ENCODE peak calls at places on chromosomes 16 and 17, in four cellular contexts. Q, M, X and P are unnamed samples.

GRCh38 chr17:73718912-73719311 is 74.7 kb upstream of the SDK2 start:
- DNase-seq in Q (no peak), M (no peak), X (no peak), P (no peak)

GRCh38 chr16:28590384-28591340 is 6.2 kb downstream of the SULT1A2 start:
- DNase-seq in Q (no peak), M (no peak), X (no peak), P (no peak)

GRCh38 chr17:64162575-64162974 is 32.6 kb upstream of the ERN1 start:
- DNase-seq in Q (no peak), M (no peak), X (no peak), P (no peak)

GRCh38 chr16:49345829-49346228 is 27.8 kb upstream of the C16orf78 start:
- DNase-seq in Q (no peak), M (no peak), X (no peak), P (no peak)

GRCh38 chr16:5222770-5223169 is 125.2 kb upstream of the EEF2KMT start:
- DNase-seq in Q (no peak), M (no peak), X (no peak), P (no peak)

GRCh38 chr17:30520882-30521281 is 43.7 kb downstream of the GOSR1 start:
- DNase-seq in Q (no peak), M (no peak), X (no peak), P (no peak)

GRCh38 chr17:45867171-45867570 is 22.5 kb downstream of the SPPL2C start:
- DNase-seq in Q (no peak), M (no peak), X (no peak), P (no peak)

GRCh38 chr17:69060835-69061234 is at the start of gene ABCA9:
- DNase-seq in Q (no peak), M (no peak), X (no peak), P (no peak)

GRCh38 chr17:41567317-41567716 is 4.5 kb downstream of the KRT9 start:
- DNase-seq in Q (no peak), M (no peak), X (no peak), P (no peak)

GRCh38 chr17:828761-829160 is 46.6 kb downstream of the MRM3 start:
- DNase-seq in Q (no peak), M (no peak), X (no peak), P (no peak)

GRCh38 chr16:57061084-57061905 is 31.1 kb upstream of the CPNE2 start:
- DNase-seq in Q (peak; percentile 88), M (peak; percentile 91), X (peak; percentile 54), P (no peak)

GRCh38 chr16:48499822-48500440 is 110.0 kb downstream of the N4BP1 start:
- DNase-seq in Q (no peak), M (peak; percentile 80), X (peak; percentile 46), P (no peak)

GRCh38 chr17:64658931-64659330 is 3.2 kb downstream of the SMURF2 start:
- DNase-seq in Q (no peak), M (no peak), X (peak; percentile 66), P (no peak)

GRCh38 chr17:51997723-51998122 is 160.8 kb downstream of the CA10 start:
- DNase-seq in Q (no peak), M (no peak), X (no peak), P (no peak)

GRCh38 chr17:57559226-57559625 is 185.9 kb downstream of the CCDC182 start:
- DNase-seq in Q (no peak), M (no peak), X (no peak), P (no peak)

GRCh38 chr16:21685034-21685455 is 21.3 kb downstream of the OTOA start:
- DNase-seq in Q (no peak), M (no peak), X (no peak), P (peak; percentile 7)

GRCh38 chr16:67104061-67104460 is 5.7 kb upstream of the PHAF1 start:
- DNase-seq in Q (no peak), M (no peak), X (no peak), P (peak; percentile 59)

GRCh38 chr16:85718682-85719081 is 29.9 kb upstream of the GINS2 start:
- DNase-seq in Q (no peak), M (no peak), X (no peak), P (no peak)

GRCh38 chr16:81797443-81797842 is 18.4 kb downstream of the PLCG2 start:
- DNase-seq in Q (peak; percentile 57), M (no peak), X (no peak), P (no peak)

GRCh38 chr16:8583199-8583598 is 7.1 kb downstream of the TMEM114 start:
- DNase-seq in Q (no peak), M (no peak), X (no peak), P (no peak)

GRCh38 chr16:75097941-75098897 is 18.4 kb downstream of the LDHD start:
- DNase-seq in Q (peak; percentile 62), M (no peak), X (no peak), P (no peak)

GRCh38 chr17:81272616-81273015 is 22.5 kb downstream of the SLC38A10 start:
- DNase-seq in Q (peak; percentile 76), M (no peak), X (no peak), P (no peak)

GRCh38 chr16:25988089-25988488 is 296.3 kb downstream of the HS3ST4 start:
- DNase-seq in Q (no peak), M (no peak), X (no peak), P (no peak)

GRCh38 chr16:53334581-53334980 is 99.7 kb upstream of the RBL2 start:
- DNase-seq in Q (no peak), M (no peak), X (no peak), P (no peak)

GRCh38 chr16:19299565-19299964 is 14.0 kb downstream of the CLEC19A start:
- DNase-seq in Q (no peak), M (no peak), X (no peak), P (no peak)

GRCh38 chr16:57530531-57531252 is 5.7 kb downstream of the CCDC102A start:
- DNase-seq in Q (peak; percentile 38), M (peak; percentile 54), X (no peak), P (no peak)

GRCh38 chr16:57123216-57123968 is 31.0 kb downstream of the CPNE2 start:
- DNase-seq in Q (no peak), M (no peak), X (no peak), P (no peak)

GRCh38 chr16:75506567-75506966 is 11.3 kb upstream of the CHST6 start:
- DNase-seq in Q (no peak), M (peak; percentile 72), X (peak; percentile 87), P (no peak)

GRCh38 chr17:32783602-32784001 is 93.3 kb downstream of the MYO1D start:
- DNase-seq in Q (no peak), M (no peak), X (peak; percentile 54), P (no peak)

GRCh38 chr17:81260641-81261040 is 21.5 kb downstream of the NDUFAF8 start:
- DNase-seq in Q (no peak), M (no peak), X (no peak), P (no peak)

GRCh38 chr17:82028246-82028645 is 3.2 kb upstream of the RAC3 start:
- DNase-seq in Q (no peak), M (no peak), X (no peak), P (no peak)

GRCh38 chr16:30079480-30079879 is 3.7 kb downstream of the PPP4C start:
- DNase-seq in Q (no peak), M (no peak), X (no peak), P (no peak)
- H3K36me3 ChIP-seq in Q (peaks cover 71% of the 10 kb centered on the region), M (peaks cover 53% of the 10 kb centered on the region), X (peaks cover 43% of the 10 kb centered on the region), P (peaks cover 10% of the 10 kb centered on the region)

GRCh38 chr17:29041091-29041490 is 1.9 kb upstream of the PIPOX start:
- DNase-seq in Q (no peak), M (no peak), X (no peak), P (no peak)
- H3K36me3 ChIP-seq in Q (no peaks in the 10 kb centered on the region), M (no peaks in the 10 kb centered on the region), X (no peaks in the 10 kb centered on the region), P (no peaks in the 10 kb centered on the region)

GRCh38 chr17:78997881-78998280 is 11.7 kb downstream of the CANT1 start:
- DNase-seq in Q (no peak), M (no peak), X (no peak), P (peak; percentile 9)
- H3K36me3 ChIP-seq in Q (peaks cover 76% of the 10 kb centered on the region), M (peaks cover 37% of the 10 kb centered on the region), X (peaks cover 16% of the 10 kb centered on the region), P (peaks cover 3% of the 10 kb centered on the region)

DNA sequence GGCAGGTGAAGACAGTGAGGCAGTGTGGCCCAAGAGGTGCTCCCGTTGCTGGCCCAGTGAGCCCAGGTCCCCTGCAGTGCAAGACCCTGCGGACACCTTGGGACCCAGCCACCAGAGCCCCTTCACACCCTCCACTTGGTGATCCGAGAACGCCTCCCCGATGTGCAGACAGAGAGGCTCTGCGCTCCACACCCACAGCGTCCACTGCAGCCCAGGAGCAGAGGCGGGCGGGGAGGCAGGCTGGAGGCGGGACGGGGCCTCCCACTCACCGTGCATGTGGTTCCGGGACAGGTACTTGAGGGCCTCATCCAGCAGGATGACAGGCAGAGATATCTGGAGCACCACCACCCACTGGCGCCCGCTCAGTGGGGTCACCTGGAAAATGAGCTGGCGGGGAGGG is 12.1 kb upstream of the P2RX1 start:
- DNase-seq in Q (no peak), M (no peak), X (no peak), P (no peak)
- H3K36me3 ChIP-seq in Q (peaks cover 19% of the 10 kb centered on the region), M (no peaks in the 10 kb centered on the region), X (no peaks in the 10 kb centered on the region), P (no peaks in the 10 kb centered on the region)

DNA sequence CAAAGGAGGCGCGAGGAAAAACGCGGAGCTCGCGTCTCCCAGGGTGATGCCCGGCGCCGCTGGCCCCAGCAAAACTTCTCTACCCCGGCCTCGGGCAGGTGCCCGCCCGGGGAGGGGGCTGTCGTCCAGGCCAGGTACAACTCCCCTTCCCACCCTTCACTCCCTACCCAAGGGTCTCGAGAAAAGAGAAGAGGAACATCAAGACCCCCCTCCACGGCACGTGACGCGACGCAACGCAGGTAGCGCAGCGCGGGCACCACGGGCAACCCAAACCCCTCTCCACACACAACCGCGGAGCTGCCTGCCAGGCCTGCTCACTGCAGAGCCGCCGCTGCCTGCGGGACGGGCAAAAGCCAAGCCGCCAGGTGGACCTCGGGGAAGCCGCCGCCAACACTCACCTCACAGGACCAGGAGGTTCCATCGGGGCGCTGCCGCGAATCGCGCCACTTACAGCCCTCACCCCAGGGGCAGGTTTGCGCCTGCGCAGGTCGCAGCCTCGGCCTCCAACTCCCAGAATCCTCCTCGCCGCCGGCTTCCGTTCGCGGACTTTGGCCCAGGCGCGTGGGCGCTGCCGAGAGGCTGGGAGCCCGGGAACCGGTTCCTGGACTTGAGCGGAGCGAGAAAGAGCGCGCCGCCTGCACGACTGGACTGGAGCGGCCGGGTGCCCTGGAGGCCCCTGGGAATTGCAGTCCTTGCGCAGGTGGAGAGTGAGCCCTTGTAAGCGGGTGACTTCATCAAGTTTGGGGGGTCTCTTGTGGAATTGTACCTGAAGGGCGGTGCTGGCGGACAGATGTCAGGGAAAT is at the start of gene ZNF232:
- DNase-seq in Q (peak; percentile 97), M (peak; percentile 95), X (peak; percentile 86), P (peak; percentile 92)
- H3K36me3 ChIP-seq in Q (peaks cover 20% of the 10 kb centered on the region), M (peaks cover 3% of the 10 kb centered on the region), X (peaks cover 21% of the 10 kb centered on the region), P (peaks cover 4% of the 10 kb centered on the region)

GRCh38 chr17:78118801-78119241 is 9.7 kb downstream of the TMC6 start:
- DNase-seq in Q (no peak), M (no peak), X (no peak), P (no peak)
- H3K36me3 ChIP-seq in Q (peaks cover 57% of the 10 kb centered on the region), M (no peaks in the 10 kb centered on the region), X (no peaks in the 10 kb centered on the region), P (peaks cover 2% of the 10 kb centered on the region)

GRCh38 chr17:78995022-78995760 is 14.4 kb downstream of the CANT1 start:
- DNase-seq in Q (no peak), M (peak; percentile 61), X (no peak), P (no peak)
- H3K36me3 ChIP-seq in Q (peaks cover 95% of the 10 kb centered on the region), M (peaks cover 62% of the 10 kb centered on the region), X (peaks cover 22% of the 10 kb centered on the region), P (peaks cover 4% of the 10 kb centered on the region)